ENCODE peak calls at places on chromosomes 16 and 17, in ten cellular contexts. X, Q, P, Z, H, A, R, F, Y and K are unnamed samples.

GRCh38 chr16:81238296-81239011 is at the start of gene BCO1:
- DNase-seq in Y (peak; percentile 47), Z (peak; percentile 68), P (peak; percentile 17), H (no peak), R (peak; percentile 35), Q (no peak), X (peak; percentile 64), A (no peak), F (peak; percentile 52), K (peak; percentile 58)

GRCh38 chr17:46158323-46159296 is 34.6 kb downstream of the KANSL1 start:
- DNase-seq in A (no peak), P (no peak), F (no peak), X (no peak), R (no peak), Q (no peak), H (no peak), Z (no peak), Y (no peak), K (no peak)

GRCh38 chr16:75377971-75378386 is 55.3 kb downstream of the CFDP1 start:
- DNase-seq in Z (peak; percentile 98), R (peak; percentile 18), H (no peak), A (no peak), Q (no peak), P (peak; percentile 98), F (peak; percentile 98), Y (peak; percentile 98), X (peak; percentile 91), K (peak; percentile 98)

GRCh38 chr17:78789663-78790181 is 7.6 kb upstream of the CYTH1 start:
- DNase-seq in Z (peak; percentile 82), Q (no peak), H (peak; percentile 60), Y (peak; percentile 88), X (peak; percentile 82), R (no peak), F (peak; percentile 57), A (peak; percentile 88), P (peak; percentile 32), K (peak; percentile 63)

GRCh38 chr17:28937044-28937729 is 14.1 kb downstream of the PHF12 start:
- DNase-seq in P (no peak), Z (peak; percentile 85), F (peak; percentile 72), Q (no peak), A (no peak), X (peak; percentile 61), H (no peak), Y (peak; percentile 70), R (no peak), K (peak; percentile 72)

GRCh38 chr16:11781773-11782172 is 15.3 kb downstream of the ZC3H7A start:
- DNase-seq in X (peak; percentile 36), H (no peak), A (no peak), F (peak; percentile 23), Z (no peak), Y (peak; percentile 52), Q (no peak), R (no peak), P (no peak), K (no peak)

GRCh38 chr17:32519769-32520701 is 33.2 kb downstream of the CDK5R1 start:
- DNase-seq in P (no peak), H (peak; percentile 51), X (no peak), Z (peak; percentile 58), A (no peak), Q (no peak), F (peak; percentile 65), Y (peak; percentile 36), R (no peak), K (no peak)

GRCh38 chr16:59635674-59636073 is 901.6 kb upstream of the GOT2 start:
- DNase-seq in R (no peak), A (no peak), Q (no peak), Y (peak; percentile 48), P (no peak), H (no peak), F (peak; percentile 31), Z (peak; percentile 21), X (no peak), K (peak; percentile 7)

GRCh38 chr17:29807520-29808361 is 122.3 kb downstream of the SSH2 start:
- DNase-seq in P (peak; percentile 21), R (peak; percentile 73), Y (peak; percentile 68), A (no peak), Z (peak; percentile 84), X (peak; percentile 77), Q (no peak), F (peak; percentile 81), H (peak; percentile 55), K (peak; percentile 81)

GRCh38 chr17:8828517-8828875 is 29.3 kb upstream of the MFSD6L start:
- DNase-seq in F (no peak), Q (no peak), P (no peak), Z (no peak), H (no peak), R (no peak), Y (no peak), A (no peak), X (no peak), K (no peak)

GRCh38 chr17:31687505-31688126 is 171.4 kb downstream of the COPRS start:
- DNase-seq in Z (no peak), Q (no peak), H (no peak), X (no peak), A (no peak), F (no peak), Y (no peak), P (no peak), R (no peak), K (no peak)

GRCh38 chr16:8253718-8254117 is 336.6 kb downstream of the TMEM114 start:
- DNase-seq in X (no peak), H (no peak), A (no peak), R (no peak), Q (no peak), F (no peak), Z (no peak), Y (no peak), P (no peak), K (no peak)

GRCh38 chr17:11601661-11602060 is 3.4 kb downstream of the DNAH9 start:
- DNase-seq in X (no peak), Z (no peak), R (no peak), Q (no peak), P (no peak), F (no peak), Y (no peak), A (no peak), H (no peak), K (no peak)

GRCh38 chr17:11598274-11599221 is at the start of gene DNAH9:
- DNase-seq in Z (peak; percentile 64), Q (peak; percentile 55), Y (peak; percentile 20), H (no peak), A (peak; percentile 96), P (no peak), R (peak; percentile 62), X (peak; percentile 27), F (peak; percentile 49), K (peak; percentile 47)
- H3K4me3 ChIP-seq in Z (peak within 1 kb of the TSS; percentile 25), Q (peak within 1 kb of the TSS; percentile 74), Y (no peak within 1 kb of the TSS), H (no peak within 1 kb of the TSS), A (peak within 1 kb of the TSS; percentile 71), P (no peak within 1 kb of the TSS), R (peak within 1 kb of the TSS; percentile 49), X (no peak within 1 kb of the TSS), F (peak within 1 kb of the TSS; percentile 30), K (no peak within 1 kb of the TSS)

GRCh38 chr17:44779211-44780025 is 20.6 kb downstream of the ADAM11 start:
- DNase-seq in P (no peak), H (peak; percentile 70), Y (peak; percentile 63), Q (no peak), A (peak; percentile 89), X (peak; percentile 71), Z (peak; percentile 89), F (peak; percentile 78), R (peak; percentile 95), K (peak; percentile 74)

GRCh38 chr17:44777394-44778348 is 18.9 kb downstream of the ADAM11 start:
- DNase-seq in Z (no peak), Q (no peak), P (no peak), X (no peak), A (no peak), H (no peak), F (no peak), Y (no peak), R (no peak), K (no peak)

GRCh38 chr17:44780161-44780560 is 21.4 kb downstream of the ADAM11 start:
- DNase-seq in A (no peak), X (no peak), Q (no peak), Y (no peak), R (no peak), P (no peak), Z (no peak), F (no peak), H (no peak), K (no peak)

GRCh38 chr17:44776628-44777393 is 18.0 kb downstream of the ADAM11 start:
- DNase-seq in F (no peak), Q (no peak), X (no peak), P (no peak), Z (no peak), H (no peak), Y (no peak), A (no peak), R (no peak), K (no peak)

GRCh38 chr17:44778656-44779210 is 19.9 kb downstream of the ADAM11 start:
- DNase-seq in P (no peak), X (no peak), A (no peak), F (no peak), H (peak; percentile 18), Z (no peak), Q (no peak), R (no peak), Y (no peak), K (no peak)
- H3K4me3 ChIP-seq in P (no peak overlapping the region), X (no peak overlapping the region), A (peak overlapping the region; percentile 46), F (peak overlapping the region; percentile 57), H (no peak overlapping the region), Z (peak overlapping the region; percentile 66), Q (peak overlapping the region; percentile 70), R (peak overlapping the region; percentile 53), Y (no peak overlapping the region), K (peak overlapping the region; percentile 54)

GRCh38 chr16:2963074-2963610 is 933 bp upstream of the KREMEN2 start:
- DNase-seq in Q (no peak), Y (no peak), F (no peak), X (no peak), H (peak; percentile 21), R (no peak), P (no peak), A (no peak), Z (no peak), K (no peak)
- H3K4me3 ChIP-seq in Q (peak overlapping the region; percentile 58), Y (no peak overlapping the region), F (no peak overlapping the region), X (no peak overlapping the region), H (no peak overlapping the region), R (peak overlapping the region; percentile 51), P (no peak overlapping the region), A (peak overlapping the region; percentile 35), Z (no peak overlapping the region), K (no peak overlapping the region)

GRCh38 chr17:81365148-81365600 is 30.1 kb upstream of the BAHCC1 start:
- DNase-seq in F (peak; percentile 69), X (peak; percentile 76), H (no peak), R (no peak), P (no peak), Q (no peak), Z (peak; percentile 91), Y (peak; percentile 47), A (peak; percentile 74), K (peak; percentile 68)

GRCh38 chr17:81366648-81367047 is 28.6 kb upstream of the BAHCC1 start:
- DNase-seq in Z (no peak), Q (no peak), H (no peak), X (no peak), Y (no peak), R (no peak), A (no peak), F (no peak), P (no peak), K (no peak)

GRCh38 chr17:81364278-81365147 is 30.7 kb upstream of the BAHCC1 start:
- DNase-seq in H (no peak), Q (no peak), Z (no peak), F (no peak), X (no peak), Y (no peak), P (no peak), R (no peak), A (no peak), K (no peak)

GRCh38 chr17:81367171-81367570 is 28.1 kb upstream of the BAHCC1 start:
- DNase-seq in Q (no peak), A (no peak), Y (no peak), H (no peak), X (no peak), F (no peak), R (no peak), P (no peak), Z (no peak), K (no peak)

GRCh38 chr17:81365601-81366585 is 29.4 kb upstream of the BAHCC1 start:
- DNase-seq in F (peak; percentile 29), A (no peak), X (peak; percentile 73), Q (no peak), Z (no peak), H (peak; percentile 29), R (no peak), Y (no peak), P (no peak), K (peak; percentile 73)
- H3K4me3 ChIP-seq in F (peak overlapping the region; percentile 42), A (peak overlapping the region; percentile 33), X (no peak overlapping the region), Q (peak overlapping the region; percentile 61), Z (peak overlapping the region; percentile 70), H (peak overlapping the region; percentile 29), R (no peak overlapping the region), Y (no peak overlapping the region), P (no peak overlapping the region), K (peak overlapping the region; percentile 34)